ENCODE peak calls at places on chromosome 14, in ten cellular contexts. One of them, this sample, is unnamed.

GRCh38 chr14:65853407-65853955 is 441.0 kb downstream of the FUT8 start:
- DNase-seq in endothelial cell of umbilical vein: no peak
- DNase-seq in upper lobe of left lung: no peak
- DNase-seq in sigmoid colon: no peak
- DNase-seq in transverse colon: no peak
- DNase-seq in K562: no peak
- DNase-seq in HL-60: no peak
- DNase-seq in H1: no peak
- DNase-seq in HCT116: no peak
- DNase-seq in GM12878: no peak
- DNase-seq in this sample: no peak

GRCh38 chr14:34873591-34874385 is 1.4 kb downstream of the BAZ1A start:
- DNase-seq in HL-60: peak
- DNase-seq in HCT116: peak
- DNase-seq in H1: peak
- DNase-seq in K562: peak
- DNase-seq in GM12878: peak
- DNase-seq in sigmoid colon: peak
- DNase-seq in transverse colon: peak
- DNase-seq in upper lobe of left lung: peak
- DNase-seq in endothelial cell of umbilical vein: peak
- DNase-seq in this sample: peak

GRCh38 chr14:52694761-52695480 is 437 bp downstream of the ERO1A start:
- DNase-seq in H1: no peak
- DNase-seq in upper lobe of left lung: no peak
- DNase-seq in HL-60: peak
- DNase-seq in endothelial cell of umbilical vein: peak
- DNase-seq in sigmoid colon: no peak
- DNase-seq in transverse colon: peak
- DNase-seq in GM12878: peak
- DNase-seq in HCT116: no peak
- DNase-seq in K562: peak
- DNase-seq in this sample: no peak

GRCh38 chr14:49992901-49993335 is 100.0 kb downstream of the ARF6 start:
- DNase-seq in transverse colon: no peak
- DNase-seq in GM12878: peak
- DNase-seq in H1: no peak
- DNase-seq in endothelial cell of umbilical vein: no peak
- DNase-seq in HCT116: no peak
- DNase-seq in upper lobe of left lung: no peak
- DNase-seq in HL-60: no peak
- DNase-seq in K562: no peak
- DNase-seq in sigmoid colon: no peak
- DNase-seq in this sample: no peak

GRCh38 chr14:53900499-53900898 is 56.1 kb downstream of the BMP4 start:
- DNase-seq in upper lobe of left lung: no peak
- DNase-seq in K562: no peak
- DNase-seq in H1: no peak
- DNase-seq in HL-60: no peak
- DNase-seq in HCT116: no peak
- DNase-seq in sigmoid colon: peak
- DNase-seq in endothelial cell of umbilical vein: no peak
- DNase-seq in GM12878: no peak
- DNase-seq in transverse colon: peak
- DNase-seq in this sample: no peak

GRCh38 chr14:30108975-30109700 is 181.5 kb upstream of the PRKD1 start:
- DNase-seq in K562: no peak
- DNase-seq in HL-60: no peak
- DNase-seq in sigmoid colon: no peak
- DNase-seq in HCT116: no peak
- DNase-seq in transverse colon: no peak
- DNase-seq in H1: no peak
- DNase-seq in GM12878: no peak
- DNase-seq in endothelial cell of umbilical vein: no peak
- DNase-seq in upper lobe of left lung: no peak
- DNase-seq in this sample: no peak

GRCh38 chr14:74568896-74569295 is 43.1 kb downstream of the LTBP2 start:
- DNase-seq in transverse colon: no peak
- DNase-seq in H1: no peak
- DNase-seq in HCT116: no peak
- DNase-seq in K562: no peak
- DNase-seq in GM12878: no peak
- DNase-seq in upper lobe of left lung: no peak
- DNase-seq in endothelial cell of umbilical vein: no peak
- DNase-seq in HL-60: no peak
- DNase-seq in sigmoid colon: no peak
- DNase-seq in this sample: no peak

GRCh38 chr14:25049559-25050493 is at the start of gene STXBP6:
- DNase-seq in H1: no peak
- DNase-seq in GM12878: no peak
- DNase-seq in sigmoid colon: peak
- DNase-seq in HL-60: peak
- DNase-seq in HCT116: no peak
- DNase-seq in K562: no peak
- DNase-seq in endothelial cell of umbilical vein: peak
- DNase-seq in transverse colon: peak
- DNase-seq in upper lobe of left lung: peak
- DNase-seq in this sample: no peak

GRCh38 chr14:65414961-65415589 is 2.5 kb downstream of the FUT8 start:
- DNase-seq in GM12878: no peak
- DNase-seq in HL-60: no peak
- DNase-seq in H1: no peak
- DNase-seq in transverse colon: no peak
- DNase-seq in K562: no peak
- DNase-seq in endothelial cell of umbilical vein: peak
- DNase-seq in HCT116: no peak
- DNase-seq in sigmoid colon: no peak
- DNase-seq in upper lobe of left lung: no peak
- DNase-seq in this sample: no peak

DNA sequence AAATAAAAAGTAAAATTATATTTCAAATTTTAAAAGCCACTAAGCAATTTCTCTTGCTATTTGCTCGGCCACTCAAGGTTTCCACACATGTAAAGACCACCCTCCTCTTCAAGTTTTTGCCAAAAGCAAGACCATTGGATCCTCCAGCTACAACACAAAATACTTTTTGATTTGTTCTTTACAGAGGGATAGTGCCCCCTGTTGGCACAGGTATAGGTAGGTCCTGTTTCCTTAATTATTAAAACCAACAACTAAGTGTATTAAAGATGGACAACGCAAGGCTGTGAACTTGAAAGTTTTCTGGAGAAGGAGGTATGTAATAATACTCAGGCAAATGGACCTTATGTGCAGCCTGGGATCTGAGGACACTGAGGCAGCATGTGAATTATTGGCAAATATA is 23.8 kb downstream of the ATP6V1D start:
- DNase-seq in HCT116: peak
- DNase-seq in upper lobe of left lung: no peak
- DNase-seq in sigmoid colon: no peak
- DNase-seq in K562: no peak
- DNase-seq in GM12878: no peak
- DNase-seq in HL-60: no peak
- DNase-seq in endothelial cell of umbilical vein: peak
- DNase-seq in H1: no peak
- DNase-seq in transverse colon: no peak
- DNase-seq in this sample: no peak
- TF ChIP-seq CTCF in HCT116: peak
- TF ChIP-seq CTCF in upper lobe of left lung: no peak
- TF ChIP-seq CTCF in sigmoid colon: no peak
- TF ChIP-seq CTCF in K562: peak
- TF ChIP-seq CTCF in GM12878: peak
- TF ChIP-seq CTCF in HL-60: no peak
- TF ChIP-seq CTCF in endothelial cell of umbilical vein: peak
- TF ChIP-seq CTCF in H1: peak
- TF ChIP-seq CTCF in transverse colon: peak
- TF ChIP-seq CTCF in this sample: no peak

GRCh38 chr14:61472025-61472672 is 150.8 kb downstream of the PRKCH start:
- DNase-seq in GM12878: no peak
- DNase-seq in HL-60: peak
- DNase-seq in upper lobe of left lung: no peak
- DNase-seq in K562: no peak
- DNase-seq in H1: no peak
- DNase-seq in transverse colon: no peak
- DNase-seq in HCT116: no peak
- DNase-seq in sigmoid colon: no peak
- DNase-seq in endothelial cell of umbilical vein: peak
- DNase-seq in this sample: no peak
- TF ChIP-seq POLR2AphosphoS5 in GM12878: no peak
- TF ChIP-seq POLR2AphosphoS5 in HL-60: peak
- TF ChIP-seq POLR2AphosphoS5 in upper lobe of left lung: no peak
- TF ChIP-seq POLR2AphosphoS5 in K562: no peak
- TF ChIP-seq POLR2AphosphoS5 in H1: no peak
- TF ChIP-seq POLR2AphosphoS5 in transverse colon: peak
- TF ChIP-seq POLR2AphosphoS5 in HCT116: no peak
- TF ChIP-seq POLR2AphosphoS5 in sigmoid colon: peak
- TF ChIP-seq POLR2AphosphoS5 in endothelial cell of umbilical vein: peak
- TF ChIP-seq POLR2AphosphoS5 in this sample: no peak

DNA sequence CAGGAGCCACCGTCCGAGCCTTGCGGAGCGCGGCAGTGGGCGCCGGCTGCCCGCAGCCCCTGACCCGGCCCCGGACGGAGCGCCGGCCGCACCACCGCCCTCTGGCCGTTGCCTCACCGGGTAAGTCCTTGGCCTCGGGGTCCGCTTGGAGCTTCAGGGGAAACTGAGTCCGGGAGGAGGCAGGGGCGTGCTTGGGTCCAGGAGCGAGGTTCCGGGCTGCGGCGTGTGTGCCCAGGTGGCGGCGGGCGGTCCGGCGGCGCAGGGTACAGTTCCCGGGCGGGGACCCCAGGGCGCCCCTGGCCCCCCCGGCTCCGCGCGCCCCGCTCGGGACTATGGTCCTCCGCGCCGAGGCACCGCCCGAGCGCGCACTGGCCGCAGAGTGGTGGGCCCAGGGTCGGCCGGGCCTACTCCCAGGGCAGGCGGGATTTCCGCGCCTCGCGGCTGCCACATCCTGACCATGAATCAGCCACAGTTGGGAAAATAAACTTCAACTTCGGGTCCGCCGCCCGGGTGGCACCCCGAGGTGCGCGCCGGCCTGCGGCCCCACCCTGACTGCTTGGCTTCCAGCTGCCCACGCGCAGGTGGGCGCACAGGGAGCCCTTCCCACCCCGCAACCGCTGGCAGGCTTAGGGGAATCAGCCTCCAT is 325 bp downstream of the INF2 start:
- DNase-seq in K562: peak
- DNase-seq in endothelial cell of umbilical vein: no peak
- DNase-seq in upper lobe of left lung: peak
- DNase-seq in sigmoid colon: no peak
- DNase-seq in HL-60: no peak
- DNase-seq in H1: no peak
- DNase-seq in HCT116: no peak
- DNase-seq in GM12878: no peak
- DNase-seq in transverse colon: peak
- DNase-seq in this sample: no peak
- H3K4me3 ChIP-seq in K562: peak
- H3K4me3 ChIP-seq in endothelial cell of umbilical vein: peak
- H3K4me3 ChIP-seq in upper lobe of left lung: peak
- H3K4me3 ChIP-seq in sigmoid colon: peak
- H3K4me3 ChIP-seq in HL-60: peak
- H3K4me3 ChIP-seq in H1: peak
- H3K4me3 ChIP-seq in HCT116: peak
- H3K4me3 ChIP-seq in GM12878: peak
- H3K4me3 ChIP-seq in transverse colon: peak
- H3K4me3 ChIP-seq in this sample: peak

DNA sequence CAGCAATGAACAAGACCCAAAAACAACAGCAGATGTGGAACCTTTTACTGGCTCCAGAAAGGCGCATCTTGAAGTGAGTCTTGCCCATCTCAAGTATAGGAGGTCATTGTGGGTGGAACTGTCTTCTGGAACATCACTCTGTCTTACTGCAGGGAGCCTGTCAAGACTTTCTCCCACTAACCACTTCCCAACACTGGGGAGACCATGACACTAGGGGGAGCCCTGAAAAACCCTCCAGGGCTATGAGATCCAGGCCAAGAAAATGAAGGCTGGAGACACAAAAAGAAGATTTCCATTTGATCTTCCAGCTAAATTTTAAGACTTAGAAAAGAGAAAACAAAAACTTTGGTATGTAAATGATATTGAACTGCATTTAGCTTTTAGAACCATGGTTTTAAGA is 13.5 kb upstream of the ATG14 start:
- DNase-seq in GM12878: no peak
- DNase-seq in transverse colon: no peak
- DNase-seq in HCT116: no peak
- DNase-seq in endothelial cell of umbilical vein: no peak
- DNase-seq in H1: no peak
- DNase-seq in upper lobe of left lung: no peak
- DNase-seq in K562: peak
- DNase-seq in HL-60: no peak
- DNase-seq in sigmoid colon: no peak
- DNase-seq in this sample: no peak
- TF ChIP-seq CTCF in GM12878: peak
- TF ChIP-seq CTCF in transverse colon: no peak
- TF ChIP-seq CTCF in HCT116: no peak
- TF ChIP-seq CTCF in endothelial cell of umbilical vein: no peak
- TF ChIP-seq CTCF in H1: no peak
- TF ChIP-seq CTCF in upper lobe of left lung: no peak
- TF ChIP-seq CTCF in K562: peak
- TF ChIP-seq CTCF in HL-60: no peak
- TF ChIP-seq CTCF in sigmoid colon: no peak
- TF ChIP-seq CTCF in this sample: no peak

This sample was measured in breast epithelium.